ENCODE peak calls at places on chromosomes 1 and 21, in seven cellular contexts. V, G, Y, Z, S, H and Q are unnamed samples.

GRCh38 chr1:174222166-174222949 is 63.0 kb downstream of the RABGAP1L start:
- DNase-seq in V (no peak), G (no peak), Y (no peak), Z (peak), S (no peak), H (no peak), Q (no peak)

GRCh38 chr1:90262791-90263190 is 267.9 kb downstream of the ZNF326 start:
- DNase-seq in V (no peak), G (no peak), Y (no peak), Z (no peak), S (no peak), H (no peak), Q (no peak)

GRCh38 chr1:225343618-225344017 is 84.2 kb downstream of the LBR start:
- DNase-seq in V (peak), G (no peak), Y (peak), Z (no peak), S (no peak), H (no peak), Q (no peak)

GRCh38 chr1:71465093-71465492 is 384.3 kb upstream of the ZRANB2 start:
- DNase-seq in V (no peak), G (no peak), Y (no peak), Z (no peak), S (no peak), H (no peak), Q (no peak)

GRCh38 chr1:22870201-22870871 is 102.3 kb downstream of the LACTBL1 start:
- DNase-seq in V (no peak), G (no peak), Y (no peak), Z (peak), S (no peak), H (no peak), Q (no peak)

GRCh38 chr1:112304151-112304550 is 91.9 kb upstream of the CTTNBP2NL start:
- DNase-seq in V (no peak), G (no peak), Y (no peak), Z (no peak), S (no peak), H (no peak), Q (no peak)

GRCh38 chr21:34812510-34813265 is 143.9 kb downstream of the CLIC6 start:
- DNase-seq in V (no peak), G (no peak), Y (no peak), Z (peak), S (no peak), H (no peak), Q (no peak)

GRCh38 chr1:44423706-44424546 is 18.9 kb downstream of the RNF220 start:
- DNase-seq in V (peak), G (no peak), Y (no peak), Z (peak), S (no peak), H (peak), Q (peak)

GRCh38 chr1:169426174-169426716 is 1.0 kb downstream of the CCDC181 start:
- DNase-seq in V (no peak), G (no peak), Y (no peak), Z (no peak), S (no peak), H (no peak), Q (no peak)

GRCh38 chr1:27360159-27361043 is 6.4 kb downstream of the MAP3K6 start:
- DNase-seq in V (no peak), G (peak), Y (no peak), Z (no peak), S (peak), H (no peak), Q (no peak)

GRCh38 chr1:94790670-94791069 is 29.5 kb upstream of the SLC44A3 start:
- DNase-seq in V (no peak), G (no peak), Y (no peak), Z (no peak), S (no peak), H (no peak), Q (no peak)

GRCh38 chr1:116075577-116075976 is 35.6 kb upstream of the MAB21L3 start:
- DNase-seq in V (no peak), G (no peak), Y (no peak), Z (no peak), S (no peak), H (no peak), Q (no peak)

GRCh38 chr1:6065093-6065878 is 19.6 kb downstream of the KCNAB2 start:
- DNase-seq in V (no peak), G (no peak), Y (no peak), Z (no peak), S (no peak), H (no peak), Q (no peak)

GRCh38 chr1:10861822-10862221 is 65.4 kb upstream of the CASZ1 start:
- DNase-seq in V (no peak), G (no peak), Y (no peak), Z (no peak), S (no peak), H (no peak), Q (no peak)

GRCh38 chr1:207002731-207003146 is 29.8 kb downstream of the C1orf116 start:
- DNase-seq in V (no peak), G (no peak), Y (no peak), Z (no peak), S (no peak), H (no peak), Q (no peak)

GRCh38 chr1:154784416-154784815 is 85.7 kb downstream of the KCNN3 start:
- DNase-seq in V (no peak), G (no peak), Y (no peak), Z (no peak), S (no peak), H (no peak), Q (no peak)

GRCh38 chr1:231040019-231040799 is at the start of gene FAM89A:
- DNase-seq in V (peak), G (peak), Y (peak), Z (peak), S (peak), H (peak), Q (peak)

GRCh38 chr1:94543003-94543402 is 1.4 kb upstream of the F3 start:
- DNase-seq in V (peak), G (no peak), Y (no peak), Z (peak), S (no peak), H (no peak), Q (no peak)

GRCh38 chr1:10295471-10296085 is 85.2 kb downstream of the KIF1B start:
- DNase-seq in V (no peak), G (no peak), Y (no peak), Z (no peak), S (no peak), H (peak), Q (no peak)